ENCODE peak calls at places on chromosomes 12 and 14, in eight cellular contexts. R is gastrocnemius medialis; M is stimulated activated CD4-positive, alpha-beta T cell treated with anti-CD3 and anti-CD28 coated beads, Interleukin-12 subunit alpha, Interleukin-12 subunit beta, amount 100 ng/mL, for 4 hours; S is endodermal cell; T is HFF-Myc; U is RPMI7951; C is left cardiac atrium; B is NCI-H1417. O is an unnamed sample.

GRCh38 chr14:94056579-94057308 is 24.3 kb downstream of the DDX24 start:
- DNase-seq in R (no peak), M (no peak), S (no peak), T (no peak), U (peak), C (no peak), B (no peak), O (no peak)

GRCh38 chr12:32671930-32672785 is 6.9 kb upstream of the DNM1L start:
- DNase-seq in R (no peak), M (no peak), S (peak), T (peak), U (peak), C (no peak), B (peak), O (peak)

GRCh38 chr14:98192946-98193345 is 1079.1 kb downstream of the BCL11B start:
- DNase-seq in R (no peak), M (no peak), S (no peak), T (no peak), U (no peak), C (no peak), B (no peak), O (no peak)

GRCh38 chr12:109864916-109865315 is 15.4 kb downstream of the GLTP start:
- DNase-seq in R (no peak), M (no peak), S (no peak), T (no peak), U (no peak), C (no peak), B (peak), O (peak)

GRCh38 chr14:74616996-74617700 is 5.1 kb upstream of the LTBP2 start:
- DNase-seq in R (no peak), M (no peak), S (peak), T (no peak), U (no peak), C (no peak), B (no peak), O (no peak)

GRCh38 chr12:120903382-120903817 is 758 bp downstream of the SPPL3 start:
- DNase-seq in R (peak), M (peak), S (peak), T (no peak), U (peak), C (peak), B (peak), O (peak)

GRCh38 chr12:11092128-11092527 is at the start of gene TAS2R43:
- DNase-seq in R (no peak), M (no peak), S (no peak), T (no peak), U (no peak), C (no peak), B (no peak), O (no peak)

GRCh38 chr14:35952584-35952983 is 126.4 kb downstream of the BRMS1L start:
- DNase-seq in R (no peak), M (no peak), S (peak), T (no peak), U (no peak), C (no peak), B (no peak), O (no peak)

GRCh38 chr14:103568952-103569351 is 6.2 kb downstream of the COA8 start:
- DNase-seq in R (no peak), M (no peak), S (no peak), T (no peak), U (no peak), C (no peak), B (peak), O (no peak)

GRCh38 chr12:130664772-130665171 is 51.3 kb downstream of the RIMBP2 start:
- DNase-seq in R (no peak), M (no peak), S (no peak), T (no peak), U (no peak), C (no peak), B (no peak), O (no peak)

GRCh38 chr14:32578181-32578580 is 249.1 kb downstream of the AKAP6 start:
- DNase-seq in R (no peak), M (no peak), S (no peak), T (no peak), U (no peak), C (no peak), B (no peak), O (no peak)

GRCh38 chr14:36976571-36977023 is 195.8 kb downstream of the SLC25A21 start:
- DNase-seq in R (no peak), M (no peak), S (peak), T (no peak), U (peak), C (no peak), B (no peak), O (no peak)

GRCh38 chr14:104697892-104698583 is 8.6 kb downstream of the INF2 start:
- DNase-seq in R (no peak), M (no peak), S (peak), T (no peak), U (no peak), C (no peak), B (no peak), O (no peak)

GRCh38 chr14:23009483-23009938 is 432 bp downstream of the C14orf93 start:
- DNase-seq in R (no peak), M (no peak), S (no peak), T (no peak), U (peak), C (no peak), B (peak), O (no peak)

GRCh38 chr14:51008416-51008815 is 64.1 kb upstream of the PYGL start:
- DNase-seq in R (no peak), M (no peak), S (no peak), T (no peak), U (no peak), C (no peak), B (no peak), O (no peak)

GRCh38 chr14:38389666-38390065 is 133.8 kb upstream of the CLEC14A start:
- DNase-seq in R (no peak), M (no peak), S (no peak), T (peak), U (no peak), C (no peak), B (no peak), O (no peak)

GRCh38 chr12:116264525-116265070 is 12.9 kb downstream of the MED13L start:
- DNase-seq in R (no peak), M (no peak), S (peak), T (no peak), U (no peak), C (no peak), B (no peak), O (no peak)

GRCh38 chr12:57832966-57833365 is 13.6 kb downstream of the CTDSP2 start:
- DNase-seq in R (no peak), M (no peak), S (no peak), T (no peak), U (peak), C (no peak), B (no peak), O (no peak)

GRCh38 chr14:94009767-94010166 is 12.7 kb downstream of the CCDC197 start:
- DNase-seq in R (no peak), M (no peak), S (no peak), T (peak), U (peak), C (no peak), B (no peak), O (peak)

GRCh38 chr14:54478621-54479215 is 10.1 kb downstream of the GMFB start:
- DNase-seq in R (no peak), M (no peak), S (no peak), T (no peak), U (no peak), C (no peak), B (no peak), O (no peak)

GRCh38 chr12:112131686-112132085 is 6.3 kb downstream of the TRAFD1 start:
- DNase-seq in R (no peak), M (no peak), S (no peak), T (no peak), U (no peak), C (no peak), B (no peak), O (no peak)

GRCh38 chr12:52441320-52441911 is 7.2 kb upstream of the KRT75 start:
- DNase-seq in R (no peak), M (no peak), S (peak), T (no peak), U (peak), C (no peak), B (no peak), O (peak)

GRCh38 chr12:79063258-79063657 is 198.7 kb downstream of the SYT1 start:
- DNase-seq in R (no peak), M (no peak), S (no peak), T (no peak), U (peak), C (no peak), B (no peak), O (no peak)

GRCh38 chr12:47750916-47751470 is 7.7 kb downstream of the RAPGEF3 start:
- DNase-seq in R (no peak), M (no peak), S (no peak), T (no peak), U (no peak), C (no peak), B (no peak), O (no peak)

GRCh38 chr14:75960219-75960618 is 21.6 kb downstream of the TGFB3 start:
- DNase-seq in R (no peak), M (no peak), S (no peak), T (no peak), U (no peak), C (no peak), B (no peak), O (no peak)

GRCh38 chr14:89276424-89276975 is 140.5 kb downstream of the FOXN3 start:
- DNase-seq in R (no peak), M (peak), S (no peak), T (peak), U (peak), C (no peak), B (no peak), O (no peak)

GRCh38 chr12:79844693-79845092 is 90.2 kb downstream of the PPP1R12A start:
- DNase-seq in R (no peak), M (no peak), S (peak), T (peak), U (peak), C (no peak), B (no peak), O (peak)

GRCh38 chr14:71388336-71388735 is 481.1 kb downstream of the PCNX1 start:
- DNase-seq in R (no peak), M (no peak), S (no peak), T (no peak), U (no peak), C (no peak), B (no peak), O (no peak)

GRCh38 chr14:31174433-31174832 is 33.2 kb downstream of the HECTD1 start:
- DNase-seq in R (no peak), M (no peak), S (no peak), T (no peak), U (no peak), C (no peak), B (no peak), O (no peak)

GRCh38 chr12:24020391-24021163 is 71.1 kb upstream of the SOX5 start:
- DNase-seq in R (no peak), M (no peak), S (no peak), T (no peak), U (peak), C (no peak), B (no peak), O (no peak)

GRCh38 chr12:6644903-6645302 is 2.3 kb downstream of the ACRBP start:
- DNase-seq in R (no peak), M (no peak), S (peak), T (no peak), U (no peak), C (peak), B (peak), O (no peak)

GRCh38 chr12:6614513-6615177 is 7.5 kb upstream of the CHD4 start:
- DNase-seq in R (no peak), M (no peak), S (peak), T (no peak), U (no peak), C (no peak), B (no peak), O (no peak)

GRCh38 chr12:56874821-56875220 is 59.4 kb downstream of the SDR9C7 start:
- DNase-seq in R (no peak), M (no peak), S (no peak), T (no peak), U (no peak), C (no peak), B (no peak), O (no peak)

O was measured in RWPE1.